ENCODE peak calls at places on chromosomes 2 and 18, in four cellular contexts. One of them, this sample, is unnamed.

GRCh38 chr2:149059822-149060221 is 21.3 kb downstream of the LYPD6B start:
- DNase-seq in stromal cell of bone marrow: no peak
- DNase-seq in H54: no peak
- DNase-seq in psoas muscle: no peak
- DNase-seq in this sample: no peak

GRCh38 chr18:70384181-70384790 is 95.4 kb downstream of the SOCS6 start:
- DNase-seq in stromal cell of bone marrow: peak; percentile 83
- DNase-seq in psoas muscle: no peak
- DNase-seq in H54: no peak
- DNase-seq in this sample: peak; percentile 62

GRCh38 chr18:12819330-12819729 is 64.7 kb downstream of the PTPN2 start:
- DNase-seq in H54: no peak
- DNase-seq in psoas muscle: no peak
- DNase-seq in stromal cell of bone marrow: no peak
- DNase-seq in this sample: no peak

GRCh38 chr2:2913601-2914120 is 464.0 kb downstream of the EIPR1 start:
- DNase-seq in stromal cell of bone marrow: no peak
- DNase-seq in H54: no peak
- DNase-seq in psoas muscle: no peak
- DNase-seq in this sample: no peak

GRCh38 chr2:42545714-42546390 is 22.6 kb upstream of the MTA3 start:
- DNase-seq in H54: no peak
- DNase-seq in psoas muscle: no peak
- DNase-seq in stromal cell of bone marrow: no peak
- DNase-seq in this sample: no peak

GRCh38 chr2:13193075-13193474 is 476.3 kb downstream of the TRIB2 start:
- DNase-seq in H54: no peak
- DNase-seq in psoas muscle: no peak
- DNase-seq in stromal cell of bone marrow: no peak
- DNase-seq in this sample: no peak

GRCh38 chr18:63476666-63477065 is at the start of gene SERPINB5:
- DNase-seq in psoas muscle: no peak
- DNase-seq in stromal cell of bone marrow: no peak
- DNase-seq in H54: no peak
- DNase-seq in this sample: peak; percentile 88

GRCh38 chr2:768484-768883 is 91.3 kb upstream of the TMEM18 start:
- DNase-seq in stromal cell of bone marrow: no peak
- DNase-seq in H54: no peak
- DNase-seq in psoas muscle: no peak
- DNase-seq in this sample: no peak

This sample was measured in small intestine.